ENCODE peak calls at places on chromosomes 5 and 9, in nine cellular contexts. C is mesenchymal stem cell; T is OCI-LY7; Q is breast epithelium; A is astrocyte; W is SK-N-SH; L is tibial artery; K is CD8-positive, alpha-beta memory T cell; S is colonic mucosa. B is an unnamed sample. For H3K36me3, the result is how much of the 10 kb centered on the place peaks cover.

GRCh38 chr9:20436475-20437195 is 185.7 kb downstream of the MLLT3 start:
- DNase-seq in C (no peak), T (no peak), Q (no peak), A (no peak), W (no peak), L (no peak), K (no peak), S (no peak), B (no peak)

GRCh38 chr5:98934581-98934980 is 5.8 kb upstream of the CHD1 start:
- DNase-seq in C (peak), T (no peak), Q (no peak), A (peak), W (no peak), L (no peak), K (no peak), S (no peak), B (no peak)

GRCh38 chr5:23631283-23632045 is 124.1 kb downstream of the PRDM9 start:
- DNase-seq in C (peak), T (no peak), Q (no peak), A (no peak), W (no peak), L (no peak), K (no peak), S (no peak), B (no peak)

GRCh38 chr5:52491829-52492217 is 295.9 kb upstream of the ITGA1 start:
- DNase-seq in C (no peak), T (no peak), Q (no peak), A (no peak), W (no peak), L (no peak), K (no peak), S (no peak), B (no peak)

GRCh38 chr5:121144764-121145163 is 680.7 kb downstream of the PRR16 start:
- DNase-seq in C (peak), T (no peak), Q (no peak), A (peak), W (no peak), L (no peak), K (no peak), S (no peak), B (no peak)

GRCh38 chr5:87752362-87752761 is 339.6 kb upstream of the CCNH start:
- DNase-seq in C (no peak), T (no peak), Q (no peak), A (peak), W (no peak), L (no peak), K (no peak), S (no peak), B (no peak)

GRCh38 chr9:70412678-70413426 is 1.6 kb downstream of the KLF9 start:
- DNase-seq in C (peak), T (no peak), Q (peak), A (peak), W (peak), L (peak), K (peak), S (peak), B (peak)

GRCh38 chr9:124696101-124696500 is 75.0 kb downstream of the NR6A1 start:
- DNase-seq in C (peak), T (no peak), Q (no peak), A (peak), W (no peak), L (no peak), K (no peak), S (no peak), B (no peak)

GRCh38 chr9:6894135-6894534 is 136.4 kb downstream of the KDM4C start:
- DNase-seq in C (no peak), T (no peak), Q (no peak), A (no peak), W (no peak), L (no peak), K (no peak), S (no peak), B (no peak)

GRCh38 chr9:98518556-98518955 is 190.2 kb downstream of the GABBR2 start:
- DNase-seq in C (no peak), T (no peak), Q (no peak), A (no peak), W (no peak), L (no peak), K (no peak), S (peak), B (no peak)

GRCh38 chr5:6359941-6360683 is 18.2 kb downstream of the MED10 start:
- DNase-seq in C (no peak), T (peak), Q (no peak), A (no peak), W (peak), L (no peak), K (peak), S (no peak), B (no peak)

GRCh38 chr5:43422143-43422542 is 10.0 kb upstream of the CCL28 start:
- DNase-seq in C (peak), T (no peak), Q (peak), A (peak), W (no peak), L (no peak), K (no peak), S (peak), B (no peak)

GRCh38 chr9:135159801-135160200 is 72.3 kb downstream of the OLFM1 start:
- DNase-seq in C (no peak), T (no peak), Q (no peak), A (no peak), W (peak), L (no peak), K (no peak), S (no peak), B (no peak)

GRCh38 chr5:10557747-10558295 is 6.0 kb upstream of the ANKRD33B start:
- DNase-seq in C (no peak), T (no peak), Q (no peak), A (no peak), W (no peak), L (no peak), K (no peak), S (no peak), B (no peak)

GRCh38 chr9:121985792-121986494 is 107.2 kb downstream of the TTLL11 start:
- DNase-seq in C (no peak), T (no peak), Q (no peak), A (peak), W (no peak), L (peak), K (no peak), S (no peak), B (no peak)

GRCh38 chr9:105046907-105047651 is 119.1 kb upstream of the ABCA1 start:
- DNase-seq in C (no peak), T (no peak), Q (no peak), A (peak), W (peak), L (no peak), K (no peak), S (no peak), B (peak)

DNA sequence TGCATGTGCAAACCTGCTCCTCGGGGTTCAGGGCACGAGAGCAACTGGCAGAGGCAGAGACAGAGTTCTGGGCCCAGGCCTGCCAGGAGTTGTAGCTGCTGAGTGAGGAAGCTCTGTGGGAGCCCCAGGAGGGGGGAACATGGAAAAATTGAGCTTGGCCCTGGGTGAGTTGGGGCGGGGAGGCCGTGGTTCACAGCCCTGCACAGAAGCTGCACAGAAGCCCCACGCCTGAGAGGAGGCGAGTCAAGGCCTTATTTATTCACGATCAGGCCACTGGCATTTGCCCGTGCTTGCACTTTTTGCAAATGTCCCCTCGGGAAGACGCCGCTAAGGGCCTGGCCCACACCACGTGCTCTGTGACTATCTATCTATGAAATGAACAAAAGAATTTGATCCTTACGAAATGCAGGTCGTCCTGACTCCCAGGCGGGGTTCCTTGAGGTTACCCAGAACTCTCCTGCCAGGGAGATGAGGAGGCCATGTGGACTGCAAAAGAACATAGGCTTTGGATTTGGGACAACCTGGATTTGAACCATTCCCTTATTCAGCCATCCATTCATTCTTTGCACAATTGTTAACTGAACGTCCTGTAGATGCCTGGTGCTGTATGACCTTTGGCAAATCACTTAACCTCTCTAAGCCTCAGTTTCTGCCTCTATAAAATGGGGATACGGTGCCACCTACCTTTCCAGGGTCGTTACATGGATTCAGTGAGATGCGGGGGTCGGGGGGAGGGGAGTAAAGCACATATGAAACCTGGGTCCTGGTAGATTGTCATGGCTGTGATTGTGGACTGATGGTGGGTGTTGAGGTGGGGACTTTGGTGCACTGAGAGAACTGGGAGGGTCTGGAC is 17.9 kb downstream of the COL27A1 start:
- DNase-seq in C (peak), T (no peak), Q (no peak), A (peak), W (no peak), L (no peak), K (no peak), S (no peak), B (no peak)
- H3K36me3 ChIP-seq in C (under half), T (under half), Q (under half), A (under half), W (under half), L (under half), K (under half), S (under half), B (under half)

GRCh38 chr5:31641059-31641458 is 2.1 kb downstream of the PDZD2 start:
- DNase-seq in C (no peak), T (no peak), Q (no peak), A (no peak), W (no peak), L (no peak), K (no peak), S (no peak), B (no peak)
- H3K4me3 ChIP-seq in C (no peak), T (no peak), Q (no peak), A (no peak), W (no peak), L (no peak), K (no peak), S (no peak), B (no peak)

GRCh38 chr9:114294664-114295063 is 28.2 kb upstream of the ORM1 start:
- DNase-seq in C (no peak), T (no peak), Q (no peak), A (no peak), W (no peak), L (no peak), K (no peak), S (no peak), B (no peak)
- H3K36me3 ChIP-seq in C (under half), T (under half), Q (under half), A (under half), W (half or more), L (under half), K (under half), S (under half), B (under half)

GRCh38 chr5:123089572-123089970 is 530 bp downstream of the PRDM6 start:
- DNase-seq in C (peak), T (no peak), Q (no peak), A (no peak), W (peak), L (peak), K (no peak), S (no peak), B (no peak)

GRCh38 chr5:123089971-123090640 is 1.1 kb downstream of the PRDM6 start:
- DNase-seq in C (peak), T (no peak), Q (no peak), A (no peak), W (peak), L (no peak), K (no peak), S (no peak), B (no peak)

GRCh38 chr5:123091988-123092583 is 3.0 kb downstream of the PRDM6 start:
- DNase-seq in C (no peak), T (no peak), Q (no peak), A (no peak), W (no peak), L (no peak), K (no peak), S (no peak), B (no peak)

GRCh38 chr5:123091258-123091987 is 2.4 kb downstream of the PRDM6 start:
- DNase-seq in C (peak), T (no peak), Q (no peak), A (no peak), W (no peak), L (no peak), K (no peak), S (no peak), B (no peak)

GRCh38 chr5:123090641-123091257 is 1.7 kb downstream of the PRDM6 start:
- DNase-seq in C (no peak), T (no peak), Q (no peak), A (no peak), W (peak), L (no peak), K (no peak), S (no peak), B (no peak)
- H3K4me3 ChIP-seq in C (no peak), T (no peak), Q (peak), A (no peak), W (peak), L (peak), K (no peak), S (peak), B (no peak)

GRCh38 chr5:111106320-111106948 is 14.3 kb downstream of the WDR36 start:
- DNase-seq in C (no peak), T (no peak), Q (no peak), A (no peak), W (no peak), L (no peak), K (no peak), S (no peak), B (no peak)
- H3K36me3 ChIP-seq in C (half or more), T (half or more), Q (under half), A (half or more), W (half or more), L (half or more), K (half or more), S (under half), B (half or more)

GRCh38 chr5:54148062-54148461 is 162.3 kb downstream of the ARL15 start:
- DNase-seq in C (no peak), T (no peak), Q (no peak), A (no peak), W (peak), L (no peak), K (no peak), S (no peak), B (peak)

GRCh38 chr5:54146906-54147305 is 163.5 kb downstream of the ARL15 start:
- DNase-seq in C (no peak), T (no peak), Q (no peak), A (no peak), W (no peak), L (no peak), K (no peak), S (no peak), B (no peak)

GRCh38 chr5:54150841-54151240 is 159.5 kb downstream of the ARL15 start:
- DNase-seq in C (no peak), T (no peak), Q (no peak), A (no peak), W (no peak), L (no peak), K (no peak), S (no peak), B (no peak)

GRCh38 chr5:54148858-54149257 is 161.5 kb downstream of the ARL15 start:
- DNase-seq in C (no peak), T (no peak), Q (no peak), A (no peak), W (no peak), L (no peak), K (no peak), S (no peak), B (no peak)

GRCh38 chr5:54146390-54146789 is 164.0 kb downstream of the ARL15 start:
- DNase-seq in C (no peak), T (no peak), Q (no peak), A (no peak), W (no peak), L (no peak), K (no peak), S (no peak), B (no peak)
- H3K4me3 ChIP-seq in C (no peak), T (no peak), Q (no peak), A (no peak), W (no peak), L (no peak), K (no peak), S (no peak), B (no peak)

GRCh38 chr5:177294632-177295031 is 8.9 kb downstream of the RAB24 start:
- DNase-seq in C (no peak), T (no peak), Q (no peak), A (no peak), W (no peak), L (no peak), K (no peak), S (no peak), B (no peak)

GRCh38 chr5:177296581-177296980 is 6.9 kb downstream of the RAB24 start:
- DNase-seq in C (no peak), T (no peak), Q (no peak), A (no peak), W (no peak), L (no peak), K (no peak), S (no peak), B (no peak)

GRCh38 chr5:177293819-177294581 is 9.5 kb downstream of the RAB24 start:
- DNase-seq in C (no peak), T (no peak), Q (no peak), A (no peak), W (no peak), L (no peak), K (no peak), S (no peak), B (no peak)

GRCh38 chr5:177297922-177298321 is 5.6 kb downstream of the RAB24 start:
- DNase-seq in C (no peak), T (no peak), Q (no peak), A (no peak), W (no peak), L (no peak), K (no peak), S (no peak), B (no peak)

DNA sequence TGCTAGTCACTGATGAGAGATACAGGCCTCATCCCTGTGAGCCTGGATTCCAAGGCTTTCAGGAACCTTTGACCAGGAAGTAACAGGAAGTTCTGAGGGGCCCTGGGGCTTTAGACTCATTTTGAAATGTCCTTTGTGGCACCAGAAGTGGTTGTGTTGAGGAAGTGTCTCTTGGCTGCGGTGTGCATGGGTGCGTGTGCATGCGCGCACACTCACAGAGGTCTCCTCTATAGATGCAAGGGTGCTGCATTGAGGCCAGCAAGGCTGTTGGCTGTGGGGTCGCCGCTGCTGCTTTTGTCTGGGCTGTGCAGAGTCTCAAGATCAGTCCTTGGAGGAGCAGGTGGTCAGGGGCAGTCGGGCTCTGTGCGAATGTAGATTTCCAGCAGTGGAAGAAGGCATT is 7.6 kb downstream of the RAB24 start:
- DNase-seq in C (no peak), T (no peak), Q (no peak), A (no peak), W (no peak), L (no peak), K (no peak), S (no peak), B (no peak)
- H3K36me3 ChIP-seq in C (half or more), T (half or more), Q (under half), A (half or more), W (under half), L (half or more), K (under half), S (under half), B (under half)

B was measured in A673.